ENCODE peak calls at places on chromosome 19, in six cellular contexts. T, C, E, G, P and I are unnamed samples.

GRCh38 chr19:1408300-1409203 is 1.2 kb downstream of the DAZAP1 start:
- DNase-seq in E (no peak), T (peak; percentile 70), P (peak; percentile 47), C (peak; percentile 64), G (peak; percentile 93), I (peak; percentile 59)

GRCh38 chr19:1651548-1652394 is 644 bp downstream of the TCF3 start:
- DNase-seq in G (peak; percentile 96), T (peak; percentile 75), E (no peak), P (peak; percentile 23), C (peak; percentile 59), I (peak; percentile 76)

GRCh38 chr19:31253816-31254551 is 95.3 kb downstream of the TSHZ3 start:
- DNase-seq in C (no peak), G (peak; percentile 39), E (no peak), T (peak; percentile 34), P (peak; percentile 20), I (no peak)

GRCh38 chr19:33344611-33345010 is 28.9 kb upstream of the CEBPG start:
- DNase-seq in G (no peak), C (no peak), E (no peak), P (no peak), T (no peak), I (no peak)

GRCh38 chr19:42392165-42392564 is 2.1 kb upstream of the CNFN start:
- DNase-seq in G (no peak), E (no peak), T (no peak), C (no peak), P (no peak), I (no peak)

GRCh38 chr19:56507446-56508281 is at the start of gene ZNF471:
- DNase-seq in T (peak; percentile 96), E (no peak), C (no peak), G (peak; percentile 99), P (peak; percentile 99), I (no peak)

GRCh38 chr19:33171916-33172359 is 22.2 kb upstream of the LRP3 start:
- DNase-seq in C (no peak), E (no peak), G (peak; percentile 89), T (no peak), P (peak; percentile 38), I (no peak)

GRCh38 chr19:29623726-29624488 is 17.8 kb downstream of the POP4 start:
- DNase-seq in C (no peak), T (no peak), G (no peak), E (no peak), P (no peak), I (no peak)

GRCh38 chr19:40597329-40597838 is 3.8 kb upstream of the LTBP4 start:
- DNase-seq in G (peak; percentile 62), C (no peak), P (no peak), E (no peak), T (no peak), I (no peak)

GRCh38 chr19:20513179-20513934 is 52.2 kb downstream of the ZNF737 start:
- DNase-seq in E (no peak), P (no peak), T (peak; percentile 7), G (no peak), C (no peak), I (no peak)

GRCh38 chr19:39415111-39416046 is 2.9 kb downstream of the PLEKHG2 start:
- DNase-seq in T (no peak), G (peak; percentile 86), E (no peak), P (no peak), C (no peak), I (no peak)

GRCh38 chr19:39238209-39238608 is 6.6 kb downstream of the IFNL3 start:
- DNase-seq in G (no peak), T (no peak), E (no peak), P (no peak), C (no peak), I (no peak)

GRCh38 chr19:51469162-51469561 is 9.2 kb upstream of the CEACAM18 start:
- DNase-seq in P (no peak), T (no peak), C (no peak), E (no peak), G (no peak), I (no peak)

GRCh38 chr19:9792191-9793050 is 23.9 kb upstream of the ZNF846 start:
- DNase-seq in C (peak; percentile 94), T (peak; percentile 99), P (peak; percentile 93), G (peak; percentile 94), E (no peak), I (peak; percentile 81)

GRCh38 chr19:18424890-18425514 is 5.8 kb downstream of the SSBP4 start:
- DNase-seq in E (no peak), C (no peak), G (peak; percentile 77), P (no peak), T (no peak), I (no peak)

GRCh38 chr19:40693896-40694295 is 3.4 kb upstream of the NUMBL start:
- DNase-seq in T (no peak), E (no peak), G (no peak), P (no peak), C (no peak), I (no peak)

GRCh38 chr19:31427857-31428256 is 78.6 kb upstream of the TSHZ3 start:
- DNase-seq in C (no peak), G (no peak), T (no peak), P (no peak), E (no peak), I (no peak)

GRCh38 chr19:14248578-14249011 is 42.6 kb upstream of the ADGRL1 start:
- DNase-seq in P (peak; percentile 65), C (peak; percentile 27), T (peak; percentile 84), E (no peak), G (peak; percentile 68), I (no peak)

GRCh38 chr19:12985049-12985776 is 10.1 kb upstream of the NFIX start:
- DNase-seq in G (peak; percentile 93), P (peak; percentile 56), E (peak; percentile 70), C (no peak), T (peak; percentile 59), I (peak; percentile 51)

GRCh38 chr19:5553892-5554291 is 13.9 kb downstream of the TINCR start:
- DNase-seq in T (no peak), C (no peak), P (no peak), E (no peak), G (peak; percentile 35), I (no peak)

GRCh38 chr19:58227964-58228583 is 640 bp upstream of the ZNF544 start:
- DNase-seq in E (no peak), G (peak; percentile 91), C (no peak), T (no peak), P (no peak), I (no peak)

GRCh38 chr19:58228584-58229254 is at the start of gene ZNF544:
- DNase-seq in G (peak; percentile 96), T (peak; percentile 91), E (peak; percentile 48), C (peak; percentile 64), P (peak; percentile 73), I (peak; percentile 18)

GRCh38 chr19:58229255-58229639 is 533 bp downstream of the ZNF544 start:
- DNase-seq in G (no peak), P (peak; percentile 34), E (no peak), T (peak; percentile 47), C (peak; percentile 8), I (no peak)
- TF ChIP-seq CTCF in G (peak; percentile 22), P (peak; percentile 39), E (peak; percentile 63), T (peak; percentile 26), C (peak; percentile 41), I (no peak)

GRCh38 chr19:45279587-45280192 is 28.6 kb downstream of the MARK4 start:
- DNase-seq in E (no peak), C (no peak), G (peak; percentile 38), T (no peak), P (no peak), I (no peak)

GRCh38 chr19:45273532-45273877 is 22.4 kb downstream of the MARK4 start:
- DNase-seq in E (no peak), T (no peak), C (no peak), P (no peak), G (peak; percentile 62), I (no peak)

GRCh38 chr19:45278087-45278486 is 27.0 kb downstream of the MARK4 start:
- DNase-seq in P (no peak), T (no peak), E (no peak), G (peak; percentile 57), C (no peak), I (no peak)

GRCh38 chr19:45275370-45275971 is 24.4 kb downstream of the MARK4 start:
- DNase-seq in G (no peak), E (no peak), C (no peak), P (peak; percentile 41), T (no peak), I (no peak)

GRCh38 chr19:45276284-45276687 is 25.2 kb downstream of the MARK4 start:
- DNase-seq in P (peak; percentile 24), E (no peak), T (peak; percentile 85), G (peak; percentile 50), C (peak; percentile 19), I (no peak)
- H2AFZ ChIP-seq in P (no peak overlapping the region), E (no peak overlapping the region), T (no peak overlapping the region), G (no peak overlapping the region), C (no peak overlapping the region), I (no peak overlapping the region)

GRCh38 chr19:48192750-48193149 is 22.3 kb downstream of the ZSWIM9 start:
- DNase-seq in E (no peak), G (no peak), C (no peak), T (no peak), P (no peak), I (no peak)

GRCh38 chr19:48194041-48194871 is 23.8 kb downstream of the ZSWIM9 start:
- DNase-seq in P (no peak), E (no peak), C (peak; percentile 56), G (peak; percentile 89), T (no peak), I (no peak)

GRCh38 chr19:48186541-48186991 is 16.1 kb downstream of the ZSWIM9 start:
- DNase-seq in E (no peak), T (no peak), C (peak; percentile 93), P (no peak), G (no peak), I (no peak)

GRCh38 chr19:48186015-48186414 is 15.5 kb downstream of the ZSWIM9 start:
- DNase-seq in C (peak; percentile 36), T (no peak), E (no peak), P (no peak), G (no peak), I (no peak)

DNA sequence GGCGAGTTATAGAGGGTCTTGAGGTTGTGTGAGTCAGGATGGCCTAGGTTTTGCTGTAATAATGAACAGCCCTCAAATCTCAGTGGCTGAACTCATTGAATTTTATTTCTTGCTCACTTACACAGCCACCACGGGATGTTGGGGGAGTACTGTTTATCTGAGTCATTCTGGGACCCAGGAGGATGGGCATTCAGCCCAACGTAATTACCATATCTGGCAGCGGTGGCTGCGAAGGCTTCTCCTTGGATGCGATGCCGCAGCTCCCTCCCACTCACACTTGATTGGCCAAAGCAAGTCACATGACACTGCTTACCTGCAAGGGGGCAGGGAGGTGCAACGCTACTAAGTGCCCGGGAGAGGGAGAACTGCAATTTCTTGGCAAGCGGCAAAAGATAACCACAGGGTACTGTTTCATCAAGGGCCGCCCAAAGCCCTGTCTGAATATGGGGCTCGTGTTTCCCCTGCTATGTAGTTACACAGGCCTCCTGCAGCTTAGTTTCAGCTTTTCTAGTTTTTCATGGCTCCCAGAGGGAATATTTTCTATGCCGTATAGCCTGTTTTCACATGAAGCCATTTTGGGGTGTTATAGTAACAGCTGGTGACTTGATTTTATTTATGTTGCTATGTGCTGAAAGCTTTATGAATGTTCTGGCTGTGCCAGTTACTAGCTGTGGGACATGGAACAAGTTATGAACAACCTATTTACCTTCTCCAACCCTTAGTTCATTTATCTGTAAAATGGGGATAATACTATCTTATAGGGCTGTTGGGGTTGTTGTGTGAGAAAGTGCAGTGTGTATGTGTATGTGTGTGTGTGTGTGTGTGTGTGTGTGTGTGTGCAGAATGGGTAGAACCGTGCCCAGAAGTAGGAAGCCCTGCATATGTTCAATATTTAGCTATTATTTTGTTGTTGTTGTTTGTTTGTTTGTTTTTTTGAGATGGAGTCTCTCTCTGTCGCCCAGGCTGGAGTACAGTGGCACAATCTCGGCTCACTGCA is 20.1 kb downstream of the ZSWIM9 start:
- DNase-seq in P (peak; percentile 56), T (peak; percentile 83), G (peak; percentile 93), C (peak; percentile 90), E (peak; percentile 50), I (no peak)
- TF ChIP-seq CTCF in P (peak; percentile 3), T (peak; percentile 31), G (peak; percentile 23), C (peak; percentile 69), E (peak; percentile 25), I (no peak)

GRCh38 chr19:11984986-11985385 is 20.1 kb downstream of the ZNF763 start:
- DNase-seq in P (no peak), E (no peak), C (peak; percentile 88), G (no peak), T (no peak), I (no peak)
- H2AFZ ChIP-seq in P (no peak overlapping the region), E (no peak overlapping the region), C (no peak overlapping the region), G (no peak overlapping the region), T (no peak overlapping the region), I (no peak overlapping the region)